ENCODE peak calls at places on chromosomes 6 and 20, in nine cellular contexts. B is PC-3, P is fibroblast of mammary gland, U is hepatocyte, Q is cardiac fibroblast, T is BJ, A is OCI-LY7, R is H7, W is choroid plexus epithelial cell. X is an unnamed sample.

GRCh38 chr6:105952326-105952725 is 133.8 kb upstream of the PRDM1 start:
- DNase-seq in B (no peak), P (no peak), U (no peak), Q (no peak), T (no peak), A (no peak), R (no peak), W (no peak), X (no peak)

GRCh38 chr6:156791261-156791850 is 14.2 kb downstream of the ARID1B start:
- DNase-seq in B (no peak), P (peak; percentile 81), U (peak; percentile 59), Q (peak; percentile 79), T (no peak), A (peak; percentile 80), R (no peak), W (peak; percentile 92), X (no peak)

GRCh38 chr6:89475634-89476033 is 42.7 kb downstream of the ANKRD6 start:
- DNase-seq in B (no peak), P (peak; percentile 59), U (no peak), Q (peak; percentile 45), T (no peak), A (no peak), R (no peak), W (peak; percentile 28), X (peak; percentile 4)

GRCh38 chr6:44117397-44118128 is 9.7 kb downstream of the MRPL14 start:
- DNase-seq in B (peak; percentile 82), P (no peak), U (no peak), Q (no peak), T (no peak), A (no peak), R (no peak), W (peak; percentile 10), X (no peak)

GRCh38 chr20:59821201-59821600 is 112.2 kb downstream of the SYCP2 start:
- DNase-seq in B (no peak), P (no peak), U (no peak), Q (no peak), T (no peak), A (no peak), R (peak; percentile 9), W (no peak), X (no peak)

GRCh38 chr20:35732644-35732982 is 9.4 kb downstream of the RBM39 start:
- DNase-seq in B (no peak), P (no peak), U (no peak), Q (peak; percentile 5), T (no peak), A (no peak), R (no peak), W (no peak), X (no peak)

GRCh38 chr20:59411191-59411988 is 111.0 kb downstream of the EDN3 start:
- DNase-seq in B (no peak), P (no peak), U (no peak), Q (no peak), T (no peak), A (no peak), R (no peak), W (no peak), X (no peak)

GRCh38 chr6:104784884-104785283 is 74.8 kb downstream of the HACE1 start:
- DNase-seq in B (no peak), P (peak; percentile 55), U (no peak), Q (peak; percentile 51), T (no peak), A (no peak), R (no peak), W (peak; percentile 42), X (no peak)

GRCh38 chr6:99492137-99492536 is 23.1 kb downstream of the USP45 start:
- DNase-seq in B (no peak), P (no peak), U (no peak), Q (no peak), T (no peak), A (no peak), R (no peak), W (no peak), X (no peak)

GRCh38 chr20:33443006-33443511 is 504 bp downstream of the SNTA1 start:
- DNase-seq in B (no peak), P (no peak), U (peak; percentile 72), Q (no peak), T (no peak), A (peak; percentile 51), R (no peak), W (no peak), X (no peak)

GRCh38 chr20:48404598-48404997 is 423.2 kb downstream of the PREX1 start:
- DNase-seq in B (peak; percentile 37), P (no peak), U (no peak), Q (no peak), T (no peak), A (peak; percentile 16), R (peak; percentile 55), W (no peak), X (no peak)

GRCh38 chr6:33987531-33988021 is 158.3 kb downstream of the GRM4 start:
- DNase-seq in B (peak; percentile 55), P (no peak), U (peak; percentile 28), Q (no peak), T (no peak), A (no peak), R (no peak), W (no peak), X (no peak)

GRCh38 chr20:59435496-59435895 is 135.1 kb downstream of the EDN3 start:
- DNase-seq in B (no peak), P (no peak), U (no peak), Q (no peak), T (no peak), A (no peak), R (no peak), W (no peak), X (no peak)

GRCh38 chr20:19866070-19866469 is 108.0 kb downstream of the RIN2 start:
- DNase-seq in B (no peak), P (no peak), U (no peak), Q (no peak), T (no peak), A (no peak), R (no peak), W (no peak), X (no peak)

GRCh38 chr6:5282191-5282623 is 20.9 kb downstream of the FARS2 start:
- DNase-seq in B (no peak), P (no peak), U (no peak), Q (no peak), T (no peak), A (no peak), R (no peak), W (no peak), X (no peak)

GRCh38 chr20:63498950-63499332 is at the start of gene EEF1A2:
- DNase-seq in B (peak; percentile 62), P (no peak), U (peak; percentile 78), Q (no peak), T (no peak), A (peak; percentile 37), R (peak; percentile 92), W (no peak), X (no peak)
- H3K4me3 ChIP-seq in B (peak within 1 kb of the TSS; percentile 84), P (no peak within 1 kb of the TSS), U (no peak within 1 kb of the TSS), Q (no peak within 1 kb of the TSS), T (peak within 1 kb of the TSS; percentile 41), A (peak within 1 kb of the TSS; percentile 33), R (peak within 1 kb of the TSS; percentile 53), W (no peak within 1 kb of the TSS), X (peak within 1 kb of the TSS; percentile 31)

DNA sequence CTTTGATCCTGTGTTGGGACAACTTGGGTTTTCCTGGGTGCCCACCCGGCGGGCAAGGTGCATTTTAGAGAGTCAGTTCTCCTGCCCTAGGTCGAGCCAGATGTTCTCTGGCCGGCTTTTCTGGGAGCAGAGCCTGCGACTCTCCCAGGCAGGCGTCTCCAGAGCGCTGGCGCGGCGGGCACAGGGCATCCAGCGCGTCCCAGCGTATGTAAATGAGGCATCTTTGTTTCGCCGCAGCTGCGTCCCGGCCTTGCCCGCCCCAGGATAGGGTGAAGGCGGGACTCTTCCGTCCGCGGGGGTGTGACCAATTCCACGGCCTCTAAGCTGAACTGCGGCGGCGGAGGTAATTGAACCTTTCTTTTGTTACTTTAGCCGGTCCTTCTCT is 9.1 kb downstream of the GRIK2 start:
- DNase-seq in B (no peak), P (no peak), U (peak; percentile 23), Q (no peak), T (no peak), A (no peak), R (peak; percentile 71), W (no peak), X (no peak)
- H3K4me3 ChIP-seq in B (no peak overlapping the region), P (peak overlapping the region; percentile 15), U (peak overlapping the region; percentile 5), Q (peak overlapping the region; percentile 26), T (peak overlapping the region; percentile 36), A (no peak overlapping the region), R (peak overlapping the region; percentile 46), W (peak overlapping the region; percentile 45), X (no peak overlapping the region)

GRCh38 chr6:144437105-144437504 is 152.0 kb downstream of the UTRN start:
- DNase-seq in B (no peak), P (no peak), U (no peak), Q (no peak), T (no peak), A (no peak), R (no peak), W (no peak), X (no peak)

GRCh38 chr6:144435602-144436426 is 150.7 kb downstream of the UTRN start:
- DNase-seq in B (no peak), P (no peak), U (no peak), Q (no peak), T (no peak), A (no peak), R (no peak), W (no peak), X (no peak)

GRCh38 chr6:144438103-144438502 is 153.0 kb downstream of the UTRN start:
- DNase-seq in B (no peak), P (no peak), U (no peak), Q (no peak), T (no peak), A (no peak), R (no peak), W (no peak), X (no peak)

GRCh38 chr6:144439016-144439415 is 153.9 kb downstream of the UTRN start:
- DNase-seq in B (no peak), P (peak; percentile 26), U (no peak), Q (peak; percentile 9), T (no peak), A (no peak), R (no peak), W (no peak), X (no peak)

DNA sequence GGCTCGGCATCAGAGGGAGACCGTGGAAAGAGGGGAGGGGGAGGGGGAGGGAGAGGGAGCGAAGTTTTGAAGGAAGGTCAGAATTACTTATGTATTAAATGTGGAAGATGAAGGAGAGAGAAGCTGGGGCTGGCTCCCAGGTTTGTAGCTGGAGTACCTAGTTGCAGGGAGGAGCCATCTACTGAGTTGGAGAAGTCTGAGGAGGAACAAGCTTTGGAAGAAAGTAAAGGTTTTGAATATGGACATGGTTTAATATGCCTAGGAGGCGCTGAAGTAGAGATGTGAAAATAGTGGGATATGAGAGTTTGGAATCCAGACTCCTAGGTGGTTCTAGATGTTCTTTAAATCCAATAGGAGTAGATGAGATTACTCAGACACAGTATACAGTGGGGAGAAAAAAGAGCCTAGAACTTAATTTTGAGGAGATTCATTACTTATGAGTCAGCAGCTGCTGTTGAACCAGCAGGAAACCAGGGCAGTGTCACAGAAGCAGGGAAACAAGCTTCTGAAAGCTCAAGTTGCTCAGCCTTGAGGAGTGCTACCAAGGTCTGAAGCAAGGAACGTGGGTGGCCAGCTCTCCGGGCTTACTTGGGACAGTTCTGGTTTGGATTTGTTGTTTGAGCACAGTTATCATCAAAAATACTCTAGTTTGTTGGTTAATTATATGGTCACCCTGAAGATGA is 149.3 kb downstream of the UTRN start:
- DNase-seq in B (peak; percentile 70), P (peak; percentile 85), U (no peak), Q (peak; percentile 91), T (peak; percentile 51), A (no peak), R (no peak), W (peak; percentile 95), X (peak; percentile 76)
- H3K4me3 ChIP-seq in B (no peak overlapping the region), P (no peak overlapping the region), U (no peak overlapping the region), Q (no peak overlapping the region), T (no peak overlapping the region), A (no peak overlapping the region), R (no peak overlapping the region), W (no peak overlapping the region), X (no peak overlapping the region)

GRCh38 chr20:23123886-23124285 is 37.8 kb upstream of the CD93 start:
- DNase-seq in B (no peak), P (no peak), U (no peak), Q (no peak), T (no peak), A (no peak), R (no peak), W (no peak), X (no peak)
- H3K4me3 ChIP-seq in B (no peak overlapping the region), P (no peak overlapping the region), U (no peak overlapping the region), Q (no peak overlapping the region), T (no peak overlapping the region), A (no peak overlapping the region), R (no peak overlapping the region), W (no peak overlapping the region), X (no peak overlapping the region)

X was measured in skeletal muscle cell.